ENCODE peak calls at places on chromosomes 4 and X, in eight cellular contexts. F is endothelial cell of umbilical vein, P is transverse colon, R is A549, H is WERI-Rb-1, G is mammary epithelial cell, V is HFF-Myc, W is ascending aorta. A is an unnamed sample.

GRCh38 chrX:136656596-136656995 is 8.6 kb downstream of the CD40LG start:
- DNase-seq in F (no peak), P (no peak), H (no peak), R (no peak), G (no peak), V (no peak), W (no peak), A (no peak)

GRCh38 chrX:105460366-105460765 is 239.9 kb upstream of the TEX13A start:
- DNase-seq in G (peak), V (no peak), P (no peak), H (no peak), F (no peak), W (no peak), R (no peak), A (no peak)

GRCh38 chrX:3286196-3286920 is 60.1 kb downstream of the MXRA5 start:
- DNase-seq in G (peak), R (no peak), F (peak), W (no peak), P (no peak), V (peak), H (no peak), A (no peak)

GRCh38 chr4:39047691-39048090 is 14.3 kb upstream of the KLHL5 start:
- DNase-seq in H (no peak), R (no peak), F (no peak), P (no peak), W (no peak), V (no peak), G (no peak), A (no peak)

GRCh38 chrX:37580080-37580479 is 8.6 kb downstream of the LANCL3 start:
- DNase-seq in F (no peak), G (peak), V (no peak), R (no peak), W (no peak), P (no peak), H (no peak), A (no peak)

GRCh38 chr4:8777320-8778196 is 94.1 kb downstream of the HMX1 start:
- DNase-seq in W (no peak), R (no peak), H (no peak), P (no peak), F (no peak), G (no peak), V (no peak), A (no peak)

GRCh38 chr4:64385177-64385549 is 24.1 kb downstream of the TECRL start:
- DNase-seq in P (no peak), H (no peak), V (no peak), W (no peak), G (no peak), R (no peak), F (no peak), A (no peak)

GRCh38 chr4:164799410-164799809 is 45.5 kb downstream of the SMIM31 start:
- DNase-seq in W (no peak), V (no peak), P (no peak), R (no peak), F (no peak), G (no peak), H (no peak), A (no peak)

GRCh38 chrX:80812176-80812575 is 2.5 kb upstream of the BRWD3 start:
- DNase-seq in H (peak), P (peak), V (peak), R (no peak), W (no peak), F (peak), G (peak), A (no peak)

GRCh38 chrX:11789809-11790208 is 31.8 kb downstream of the MSL3 start:
- DNase-seq in R (no peak), H (no peak), F (no peak), W (no peak), V (no peak), P (no peak), G (no peak), A (no peak)

GRCh38 chr4:176547005-176547404 is 227.2 kb downstream of the SPCS3 start:
- DNase-seq in V (peak), R (no peak), F (no peak), H (peak), G (no peak), P (no peak), W (no peak), A (no peak)

GRCh38 chr4:127965062-127965802 is at the start of the genes ABHD18 and MFSD8:
- DNase-seq in W (peak), P (peak), F (peak), G (peak), V (peak), H (peak), R (peak), A (peak)

GRCh38 chrX:41802958-41803357 is 79.0 kb downstream of the GPR82 start:
- DNase-seq in R (no peak), G (no peak), W (no peak), H (peak), V (no peak), P (no peak), F (no peak), A (no peak)

GRCh38 chr4:1593881-1594345 is 90.2 kb downstream of the FAM53A start:
- DNase-seq in H (peak), F (no peak), W (no peak), V (no peak), P (no peak), G (no peak), R (no peak), A (no peak)

GRCh38 chr4:176149680-176150079 is 45.7 kb downstream of the SPATA4 start:
- DNase-seq in F (no peak), R (no peak), V (no peak), P (no peak), W (no peak), H (no peak), G (no peak), A (no peak)

GRCh38 chrX:1581132-1581531 is 10.3 kb upstream of the AKAP17A start:
- DNase-seq in G (peak), F (peak), P (peak), H (peak), W (no peak), V (peak), R (peak), A (no peak)

GRCh38 chr4:144449623-144450022 is 196.3 kb upstream of the HHIP start:
- DNase-seq in H (no peak), R (no peak), W (no peak), F (peak), V (no peak), P (no peak), G (no peak), A (no peak)

GRCh38 chrX:16683007-16683664 is 29.3 kb downstream of the CTPS2 start:
- DNase-seq in R (no peak), P (no peak), G (no peak), F (no peak), W (no peak), V (no peak), H (no peak), A (no peak)

GRCh38 chrX:106898462-106898861 is 4.7 kb downstream of the RIPPLY1 start:
- DNase-seq in V (peak), H (peak), F (peak), P (no peak), W (no peak), R (peak), G (peak), A (no peak)

GRCh38 chrX:106932492-106932923 is 12.3 kb downstream of the CLDN2 start:
- DNase-seq in H (no peak), P (no peak), V (no peak), F (peak), G (peak), R (peak), W (no peak), A (no peak)

GRCh38 chr4:145437466-145437865 is 44.2 kb upstream of the SMAD1 start:
- DNase-seq in R (no peak), P (no peak), F (no peak), W (no peak), H (no peak), G (peak), V (no peak), A (no peak)

GRCh38 chrX:112820364-112821308 is 20.0 kb downstream of the AMOT start:
- DNase-seq in G (peak), W (no peak), V (no peak), F (no peak), H (no peak), R (no peak), P (no peak), A (no peak)

GRCh38 chr4:23881052-23881501 is 8.8 kb downstream of the PPARGC1A start:
- DNase-seq in V (no peak), G (peak), W (no peak), P (no peak), H (no peak), R (no peak), F (no peak), A (no peak)

GRCh38 chrX:41351923-41352322 is 18.0 kb downstream of the DDX3X start:
- DNase-seq in G (no peak), F (peak), V (no peak), H (no peak), R (no peak), W (no peak), P (no peak), A (no peak)

GRCh38 chr4:36138221-36138620 is 106.1 kb downstream of the ARAP2 start:
- DNase-seq in G (peak), R (no peak), P (no peak), V (no peak), H (no peak), F (no peak), W (no peak), A (no peak)

GRCh38 chrX:11461181-11462001 is 168.2 kb downstream of the AMELX start:
- DNase-seq in V (no peak), F (peak), R (no peak), W (no peak), P (no peak), G (no peak), H (no peak), A (no peak)

GRCh38 chrX:116961872-116962582 is 499.3 kb upstream of the CT83 start:
- DNase-seq in P (no peak), F (no peak), V (no peak), W (no peak), G (peak), R (no peak), H (no peak), A (no peak)

GRCh38 chrX:3713225-3713936 is at the start of gene PRKX:
- DNase-seq in H (peak), W (no peak), F (peak), R (peak), V (no peak), G (peak), P (peak), A (no peak)

GRCh38 chr4:181479145-181479544 is 764.1 kb upstream of the TENM3 start:
- DNase-seq in H (no peak), F (no peak), V (no peak), P (no peak), R (no peak), G (no peak), W (no peak), A (no peak)

GRCh38 chrX:120468071-120468470 is 1.0 kb downstream of the LAMP2 start:
- DNase-seq in H (no peak), F (no peak), P (no peak), G (peak), V (no peak), W (no peak), R (no peak), A (no peak)

GRCh38 chrX:134377537-134377936 is 82.4 kb upstream of the HPRT1 start:
- DNase-seq in F (peak), R (no peak), W (no peak), P (no peak), V (no peak), G (peak), H (peak), A (no peak)

GRCh38 chrX:129785160-129785947 is 5.6 kb downstream of the SASH3 start:
- DNase-seq in F (no peak), W (no peak), P (no peak), V (no peak), G (no peak), H (no peak), R (no peak), A (no peak)

GRCh38 chr4:180832086-180832485 is 1411.1 kb upstream of the TENM3 start:
- DNase-seq in R (no peak), H (peak), P (no peak), G (no peak), W (no peak), F (no peak), V (no peak), A (no peak)

GRCh38 chrX:103275947-103276567 is 493 bp downstream of the TCEAL5 start:
- DNase-seq in P (no peak), H (no peak), W (no peak), V (no peak), R (no peak), G (no peak), F (no peak), A (no peak)

GRCh38 chrX:632391-633042 is 1.9 kb downstream of the SHOX start:
- DNase-seq in P (no peak), G (no peak), R (no peak), H (no peak), W (no peak), F (no peak), V (no peak), A (no peak)

GRCh38 chr4:106136777-106137331 is 179.2 kb downstream of the TBCK start:
- DNase-seq in V (no peak), P (no peak), H (no peak), W (no peak), R (no peak), F (no peak), G (no peak), A (no peak)

GRCh38 chr4:106142616-106143015 is 173.4 kb downstream of the TBCK start:
- DNase-seq in F (no peak), W (no peak), V (no peak), G (no peak), R (no peak), H (no peak), P (no peak), A (no peak)

DNA sequence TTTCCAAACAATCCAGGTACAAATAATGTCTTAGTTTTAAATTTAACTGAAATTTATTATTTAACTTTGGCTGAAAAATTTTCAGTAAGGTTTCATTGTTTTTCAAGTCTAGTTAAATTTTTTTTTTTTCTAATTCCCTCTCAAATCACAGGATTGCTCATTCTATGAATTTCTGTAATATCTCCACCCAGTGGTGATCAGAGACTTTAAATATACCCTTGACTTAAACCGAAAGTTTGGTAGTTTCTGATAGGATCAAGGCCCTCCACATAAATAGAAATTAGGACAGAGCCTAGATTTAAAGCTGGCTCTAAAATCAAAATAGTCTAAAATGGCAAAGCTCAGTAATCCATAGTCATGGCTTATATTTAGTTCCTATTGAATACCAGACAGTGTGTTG is 175.4 kb downstream of the TBCK start:
- DNase-seq in W (no peak), R (no peak), P (no peak), V (no peak), G (no peak), H (no peak), F (no peak), A (no peak)
- TF ChIP-seq CTCF in W (no peak), R (no peak), P (no peak), V (no peak), G (no peak), H (no peak), F (no peak), A (no peak)

DNA sequence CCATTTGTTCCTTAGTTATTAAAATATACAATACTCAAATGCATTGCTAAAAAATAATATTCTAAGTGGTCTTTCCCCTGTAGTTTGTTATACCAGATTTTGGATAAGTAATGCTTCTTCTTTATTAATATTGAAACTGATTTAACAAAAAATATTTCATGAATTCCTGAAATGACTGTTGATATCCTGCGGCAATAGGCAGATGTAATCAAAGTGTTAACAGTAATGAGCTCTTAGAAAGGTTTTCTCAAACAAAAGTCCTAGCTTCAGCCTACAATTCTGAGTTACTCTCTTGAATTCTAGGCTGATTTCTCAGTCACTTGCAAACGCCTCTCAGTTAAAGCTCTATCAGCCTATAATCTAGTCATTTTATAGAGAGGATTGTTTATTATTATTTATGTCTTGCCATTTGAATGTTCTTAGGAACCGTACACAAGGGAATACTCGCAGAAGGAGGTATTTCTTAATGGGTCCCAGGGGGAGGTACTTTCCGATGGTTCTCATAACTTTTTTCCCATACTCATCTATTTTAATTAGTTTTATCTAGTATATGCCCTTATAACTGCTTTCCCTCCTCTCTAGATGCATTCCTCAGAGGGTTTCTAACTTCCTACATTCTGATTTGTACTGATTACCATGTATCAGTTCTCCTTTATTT is 96.8 kb downstream of the FNIP2 start:
- DNase-seq in F (no peak), P (no peak), W (no peak), V (no peak), R (no peak), H (no peak), G (no peak), A (no peak)
- H3K4me3 ChIP-seq in F (no peak), P (no peak), W (no peak), V (no peak), R (no peak), H (no peak), G (no peak), A (no peak)

DNA sequence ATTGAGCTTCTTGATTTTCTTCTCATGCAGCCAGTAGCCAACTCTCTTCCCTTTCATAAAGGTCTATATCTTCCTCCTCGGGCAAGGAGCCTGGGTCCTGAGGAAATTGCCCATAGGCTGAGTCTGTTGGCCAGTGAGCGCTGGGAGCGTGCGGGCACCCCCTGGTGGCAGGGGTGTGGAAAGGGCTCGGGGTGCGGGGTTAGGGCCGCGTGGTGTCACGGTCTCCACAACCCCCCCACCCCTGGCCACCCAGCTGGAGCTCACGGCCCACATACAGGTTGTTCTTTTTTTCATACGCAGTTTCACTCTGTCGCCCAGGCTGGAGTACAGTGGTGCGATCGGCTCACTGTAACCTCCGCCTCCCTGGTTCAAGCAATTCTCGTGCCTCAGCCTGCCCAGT is 13.1 kb downstream of the RBM10 start:
- DNase-seq in H (no peak), G (no peak), W (no peak), P (no peak), R (no peak), V (no peak), F (no peak), A (no peak)
- TF ChIP-seq CTCF in H (peak), G (no peak), W (no peak), P (no peak), R (no peak), V (no peak), F (no peak), A (peak)

GRCh38 chr4:31171362-31171761 is 451.2 kb downstream of the PCDH7 start:
- DNase-seq in V (no peak), P (no peak), W (no peak), F (no peak), H (no peak), R (no peak), G (no peak), A (no peak)
- H3K4me3 ChIP-seq in V (no peak), P (no peak), W (no peak), F (no peak), H (no peak), R (no peak), G (no peak), A (no peak)

DNA sequence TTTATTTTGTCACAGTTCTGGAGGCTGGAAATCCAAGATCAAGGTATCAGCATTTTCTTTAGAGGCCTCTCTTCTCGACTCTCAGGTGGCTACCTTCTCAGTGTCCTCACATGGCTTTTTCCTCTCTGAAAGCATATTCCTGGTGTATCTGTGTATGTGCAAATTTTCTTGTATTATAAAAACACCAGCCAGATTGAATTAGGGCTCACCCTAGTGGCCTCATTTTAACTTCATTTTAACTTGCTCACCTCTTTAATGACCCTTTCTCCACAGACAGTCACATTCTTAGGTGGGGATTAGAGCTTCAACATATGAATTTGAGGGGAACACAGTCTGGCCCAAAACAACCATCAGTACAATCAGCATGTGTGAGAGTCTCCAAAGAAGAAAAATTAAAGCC is 542.4 kb upstream of the FAM241A start:
- DNase-seq in V (peak), F (peak), W (no peak), R (no peak), P (no peak), H (no peak), G (no peak), A (no peak)
- TF ChIP-seq CTCF in V (peak), F (peak), W (no peak), R (no peak), P (no peak), H (peak), G (peak), A (no peak)